ENCODE peak calls at places on chromosomes 16 and 17, in four cellular contexts. One of them, this sample, is unnamed.

GRCh38 chr16:73197598-73197997 is 149.7 kb upstream of the ZFHX3 start:
- DNase-seq in activated gamma-delta T cell treated with Interleukin-2 at 50 U/mL for 16 hours: no peak
- DNase-seq in left ventricle myocardium inferior: no peak
- DNase-seq in activated CD8-positive, alpha-beta T cell treated with anti-CD3 and anti-CD28 coated beads, Interleukin-2, amount 10 ng/mL, durations not matched to agents 7 days and 5 days: no peak
- DNase-seq in this sample: no peak

GRCh38 chr17:17830740-17831207 is 6.0 kb downstream of the SREBF1 start:
- DNase-seq in left ventricle myocardium inferior: no peak
- DNase-seq in activated CD8-positive, alpha-beta T cell treated with anti-CD3 and anti-CD28 coated beads, Interleukin-2, amount 10 ng/mL, durations not matched to agents 7 days and 5 days: no peak
- DNase-seq in activated gamma-delta T cell treated with Interleukin-2 at 50 U/mL for 16 hours: no peak
- DNase-seq in this sample: no peak

GRCh38 chr16:77905356-77905920 is 116.9 kb upstream of the CLEC3A start:
- DNase-seq in left ventricle myocardium inferior: no peak
- DNase-seq in activated CD8-positive, alpha-beta T cell treated with anti-CD3 and anti-CD28 coated beads, Interleukin-2, amount 10 ng/mL, durations not matched to agents 7 days and 5 days: no peak
- DNase-seq in activated gamma-delta T cell treated with Interleukin-2 at 50 U/mL for 16 hours: no peak
- DNase-seq in this sample: no peak

GRCh38 chr17:31561469-31562412 is 170.3 kb downstream of the RAB11FIP4 start:
- DNase-seq in activated CD8-positive, alpha-beta T cell treated with anti-CD3 and anti-CD28 coated beads, Interleukin-2, amount 10 ng/mL, durations not matched to agents 7 days and 5 days: no peak
- DNase-seq in activated gamma-delta T cell treated with Interleukin-2 at 50 U/mL for 16 hours: no peak
- DNase-seq in left ventricle myocardium inferior: no peak
- DNase-seq in this sample: no peak

GRCh38 chr17:8056232-8056975 is 17.5 kb downstream of the ALOX15B start:
- DNase-seq in activated gamma-delta T cell treated with Interleukin-2 at 50 U/mL for 16 hours: no peak
- DNase-seq in left ventricle myocardium inferior: no peak
- DNase-seq in activated CD8-positive, alpha-beta T cell treated with anti-CD3 and anti-CD28 coated beads, Interleukin-2, amount 10 ng/mL, durations not matched to agents 7 days and 5 days: peak; percentile 75
- DNase-seq in this sample: no peak

GRCh38 chr17:43984521-43984920 is 19.9 kb upstream of the NAGS start:
- DNase-seq in activated CD8-positive, alpha-beta T cell treated with anti-CD3 and anti-CD28 coated beads, Interleukin-2, amount 10 ng/mL, durations not matched to agents 7 days and 5 days: no peak
- DNase-seq in activated gamma-delta T cell treated with Interleukin-2 at 50 U/mL for 16 hours: no peak
- DNase-seq in left ventricle myocardium inferior: no peak
- DNase-seq in this sample: no peak

GRCh38 chr16:49961087-49961486 is 63.9 kb upstream of the CNEP1R1 start:
- DNase-seq in activated gamma-delta T cell treated with Interleukin-2 at 50 U/mL for 16 hours: no peak
- DNase-seq in left ventricle myocardium inferior: no peak
- DNase-seq in activated CD8-positive, alpha-beta T cell treated with anti-CD3 and anti-CD28 coated beads, Interleukin-2, amount 10 ng/mL, durations not matched to agents 7 days and 5 days: no peak
- DNase-seq in this sample: no peak

GRCh38 chr17:13597723-13598347 is 3.9 kb downstream of the HS3ST3A1 start:
- DNase-seq in activated gamma-delta T cell treated with Interleukin-2 at 50 U/mL for 16 hours: peak; percentile 39
- DNase-seq in activated CD8-positive, alpha-beta T cell treated with anti-CD3 and anti-CD28 coated beads, Interleukin-2, amount 10 ng/mL, durations not matched to agents 7 days and 5 days: peak; percentile 46
- DNase-seq in left ventricle myocardium inferior: no peak
- DNase-seq in this sample: peak; percentile 29

GRCh38 chr17:77027271-77027670 is 113.5 kb upstream of the SEC14L1 start:
- DNase-seq in left ventricle myocardium inferior: no peak
- DNase-seq in activated gamma-delta T cell treated with Interleukin-2 at 50 U/mL for 16 hours: no peak
- DNase-seq in activated CD8-positive, alpha-beta T cell treated with anti-CD3 and anti-CD28 coated beads, Interleukin-2, amount 10 ng/mL, durations not matched to agents 7 days and 5 days: no peak
- DNase-seq in this sample: no peak

GRCh38 chr17:79092567-79092966 is 17.9 kb downstream of the ENGASE start:
- DNase-seq in activated gamma-delta T cell treated with Interleukin-2 at 50 U/mL for 16 hours: no peak
- DNase-seq in activated CD8-positive, alpha-beta T cell treated with anti-CD3 and anti-CD28 coated beads, Interleukin-2, amount 10 ng/mL, durations not matched to agents 7 days and 5 days: no peak
- DNase-seq in left ventricle myocardium inferior: no peak
- DNase-seq in this sample: no peak

GRCh38 chr16:81912395-81912794 is 98.9 kb downstream of the SDR42E1 start:
- DNase-seq in activated CD8-positive, alpha-beta T cell treated with anti-CD3 and anti-CD28 coated beads, Interleukin-2, amount 10 ng/mL, durations not matched to agents 7 days and 5 days: no peak
- DNase-seq in left ventricle myocardium inferior: no peak
- DNase-seq in activated gamma-delta T cell treated with Interleukin-2 at 50 U/mL for 16 hours: no peak
- DNase-seq in this sample: no peak

GRCh38 chr16:65200857-65201256 is 79.0 kb upstream of the CDH11 start:
- DNase-seq in activated gamma-delta T cell treated with Interleukin-2 at 50 U/mL for 16 hours: no peak
- DNase-seq in activated CD8-positive, alpha-beta T cell treated with anti-CD3 and anti-CD28 coated beads, Interleukin-2, amount 10 ng/mL, durations not matched to agents 7 days and 5 days: no peak
- DNase-seq in left ventricle myocardium inferior: no peak
- DNase-seq in this sample: no peak

GRCh38 chr16:85752511-85753420 is 1.9 kb upstream of the C16orf74 start:
- DNase-seq in left ventricle myocardium inferior: peak; percentile 30
- DNase-seq in activated gamma-delta T cell treated with Interleukin-2 at 50 U/mL for 16 hours: no peak
- DNase-seq in activated CD8-positive, alpha-beta T cell treated with anti-CD3 and anti-CD28 coated beads, Interleukin-2, amount 10 ng/mL, durations not matched to agents 7 days and 5 days: no peak
- DNase-seq in this sample: no peak